ENCODE peak calls at places on chromosomes 11 and 22, in six cellular contexts. Z is HCT116, L is Panc1, Y is HepG2, F is suprapubic skin, H is stomach. E is an unnamed sample. For H3K4me1, the result is how much of the 10 kb centered on the place peaks cover.

GRCh38 chr11:115761348-115761747 is 257.1 kb upstream of the CADM1 start:
- DNase-seq in Z (no peak), L (no peak), Y (no peak), F (peak), H (no peak), E (no peak)

GRCh38 chr11:10305262-10305963 is 540 bp downstream of the ADM start:
- DNase-seq in Z (no peak), L (no peak), Y (peak), F (no peak), H (peak), E (no peak)

GRCh38 chr11:13110929-13111812 is 102.1 kb downstream of the RASSF10 start:
- DNase-seq in Z (no peak), L (no peak), Y (no peak), F (no peak), H (no peak), E (no peak)

GRCh38 chr11:22780914-22781593 is 48.5 kb downstream of the SVIP start:
- DNase-seq in Z (no peak), L (no peak), Y (no peak), F (no peak), H (no peak), E (no peak)

GRCh38 chr11:2342981-2343380 is 34.1 kb upstream of the CD81 start:
- DNase-seq in Z (no peak), L (no peak), Y (no peak), F (no peak), H (no peak), E (no peak)

GRCh38 chr11:70761094-70761905 is 363.0 kb downstream of the CTTN start:
- DNase-seq in Z (no peak), L (no peak), Y (no peak), F (no peak), H (no peak), E (no peak)

GRCh38 chr11:2151500-2152257 is 9.3 kb downstream of the INS start:
- DNase-seq in Z (peak), L (peak), Y (peak), F (peak), H (peak), E (no peak)

GRCh38 chr11:95556342-95557151 is 233.0 kb downstream of the FAM76B start:
- DNase-seq in Z (no peak), L (no peak), Y (no peak), F (no peak), H (no peak), E (no peak)

GRCh38 chr22:44445307-44445680 is 52.7 kb downstream of the RTL6 start:
- DNase-seq in Z (no peak), L (no peak), Y (no peak), F (peak), H (no peak), E (no peak)

GRCh38 chr11:46121328-46121723 is at the start of gene PHF21A:
- DNase-seq in Z (peak), L (no peak), Y (peak), F (peak), H (peak), E (no peak)

GRCh38 chr22:39628563-39629080 is 58.1 kb downstream of the CACNA1I start:
- DNase-seq in Z (no peak), L (no peak), Y (no peak), F (no peak), H (no peak), E (no peak)

GRCh38 chr22:35443790-35444684 is 44.1 kb downstream of the MCM5 start:
- DNase-seq in Z (no peak), L (no peak), Y (no peak), F (no peak), H (no peak), E (no peak)

GRCh38 chr11:29119691-29120328 is 897.0 kb downstream of the KCNA4 start:
- DNase-seq in Z (no peak), L (peak), Y (no peak), F (no peak), H (no peak), E (no peak)

GRCh38 chr11:96168623-96169022 is 174.4 kb downstream of the MAML2 start:
- DNase-seq in Z (no peak), L (no peak), Y (no peak), F (peak), H (no peak), E (no peak)

GRCh38 chr22:17257578-17257977 is 38.3 kb upstream of the ADA2 start:
- DNase-seq in Z (no peak), L (no peak), Y (no peak), F (no peak), H (no peak), E (no peak)

GRCh38 chr11:61904539-61905048 is 12.8 kb downstream of the RAB3IL1 start:
- DNase-seq in Z (no peak), L (no peak), Y (peak), F (no peak), H (peak), E (no peak)

GRCh38 chr11:75159081-75159953 is 8.4 kb downstream of the SLCO2B1 start:
- DNase-seq in Z (no peak), L (no peak), Y (peak), F (no peak), H (peak), E (no peak)

GRCh38 chr11:61369372-61370348 is 7.5 kb downstream of the TMEM138 start:
- DNase-seq in Z (no peak), L (no peak), Y (peak), F (no peak), H (no peak), E (no peak)

GRCh38 chr11:74462009-74462408 is 5.3 kb downstream of the KCNE3 start:
- DNase-seq in Z (no peak), L (no peak), Y (peak), F (peak), H (peak), E (peak)

GRCh38 chr11:122285444-122285843 is 169.4 kb upstream of the BLID start:
- DNase-seq in Z (no peak), L (no peak), Y (no peak), F (no peak), H (no peak), E (no peak)

GRCh38 chr22:17830041-17830961 is 56.0 kb upstream of the BID start:
- DNase-seq in Z (peak), L (peak), Y (peak), F (peak), H (peak), E (no peak)

GRCh38 chr22:44307509-44308169 is 5.1 kb downstream of the SHISAL1 start:
- DNase-seq in Z (no peak), L (no peak), Y (no peak), F (no peak), H (no peak), E (no peak)

GRCh38 chr22:32142600-32142999 is 16.5 kb downstream of the C22orf42 start:
- DNase-seq in Z (no peak), L (no peak), Y (no peak), F (no peak), H (no peak), E (no peak)

GRCh38 chr11:122746050-122746478 is 90.5 kb downstream of the UBASH3B start:
- DNase-seq in Z (no peak), L (no peak), Y (no peak), F (no peak), H (no peak), E (no peak)

GRCh38 chr11:26228778-26229177 is 103.2 kb upstream of the ANO3 start:
- DNase-seq in Z (no peak), L (no peak), Y (no peak), F (no peak), H (no peak), E (no peak)

GRCh38 chr11:26946209-26946828 is 47.6 kb upstream of the FIBIN start:
- DNase-seq in Z (no peak), L (no peak), Y (no peak), F (no peak), H (no peak), E (no peak)

GRCh38 chr11:100887659-100888058 is 200.6 kb downstream of the ARHGAP42 start:
- DNase-seq in Z (no peak), L (no peak), Y (no peak), F (no peak), H (no peak), E (no peak)

GRCh38 chr11:1502971-1503707 is 16.6 kb upstream of the MOB2 start:
- DNase-seq in Z (no peak), L (no peak), Y (no peak), F (no peak), H (peak), E (no peak)

GRCh38 chr11:34345012-34345804 is 12.6 kb downstream of the ABTB2 start:
- DNase-seq in Z (peak), L (no peak), Y (peak), F (no peak), H (peak), E (peak)

GRCh38 chr11:123253909-123254308 is 58.9 kb upstream of the CLMP start:
- DNase-seq in Z (no peak), L (no peak), Y (no peak), F (no peak), H (no peak), E (no peak)

GRCh38 chr11:19121646-19122045 is 4.7 kb downstream of the ZDHHC13 start:
- DNase-seq in Z (no peak), L (no peak), Y (no peak), F (no peak), H (no peak), E (no peak)

GRCh38 chr22:45208993-45209838 is 31.5 kb downstream of the KIAA0930 start:
- DNase-seq in Z (no peak), L (no peak), Y (no peak), F (peak), H (no peak), E (no peak)

GRCh38 chr11:71336176-71336995 is 84.0 kb upstream of the SHANK2 start:
- DNase-seq in Z (no peak), L (no peak), Y (no peak), F (no peak), H (peak), E (no peak)

DNA sequence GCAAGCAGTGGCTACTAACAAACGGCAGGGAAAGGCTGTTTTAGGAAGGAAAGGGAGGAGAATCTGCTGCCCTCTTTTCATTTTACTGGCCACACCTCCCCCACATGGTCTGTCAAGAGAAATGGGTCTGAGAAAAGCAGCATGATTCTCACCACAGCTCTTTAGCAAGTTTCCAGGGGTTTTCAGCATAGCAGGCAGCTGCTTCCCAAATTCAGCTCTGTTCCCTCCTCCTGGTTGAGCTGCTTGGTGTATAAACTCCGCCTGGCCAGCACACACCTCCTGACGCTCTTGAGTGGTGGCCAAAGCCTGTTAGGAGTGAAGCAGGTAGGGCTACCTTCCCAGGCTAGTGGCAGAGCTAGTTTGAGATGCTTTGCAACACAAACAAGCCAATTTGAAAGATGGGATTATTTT is 438.5 kb upstream of the CCDC90B start:
- DNase-seq in Z (no peak), L (no peak), Y (no peak), F (no peak), H (peak), E (peak)
- H3K4me3 ChIP-seq in Z (no peak), L (no peak), Y (no peak), F (peak), H (peak), E (peak)

DNA sequence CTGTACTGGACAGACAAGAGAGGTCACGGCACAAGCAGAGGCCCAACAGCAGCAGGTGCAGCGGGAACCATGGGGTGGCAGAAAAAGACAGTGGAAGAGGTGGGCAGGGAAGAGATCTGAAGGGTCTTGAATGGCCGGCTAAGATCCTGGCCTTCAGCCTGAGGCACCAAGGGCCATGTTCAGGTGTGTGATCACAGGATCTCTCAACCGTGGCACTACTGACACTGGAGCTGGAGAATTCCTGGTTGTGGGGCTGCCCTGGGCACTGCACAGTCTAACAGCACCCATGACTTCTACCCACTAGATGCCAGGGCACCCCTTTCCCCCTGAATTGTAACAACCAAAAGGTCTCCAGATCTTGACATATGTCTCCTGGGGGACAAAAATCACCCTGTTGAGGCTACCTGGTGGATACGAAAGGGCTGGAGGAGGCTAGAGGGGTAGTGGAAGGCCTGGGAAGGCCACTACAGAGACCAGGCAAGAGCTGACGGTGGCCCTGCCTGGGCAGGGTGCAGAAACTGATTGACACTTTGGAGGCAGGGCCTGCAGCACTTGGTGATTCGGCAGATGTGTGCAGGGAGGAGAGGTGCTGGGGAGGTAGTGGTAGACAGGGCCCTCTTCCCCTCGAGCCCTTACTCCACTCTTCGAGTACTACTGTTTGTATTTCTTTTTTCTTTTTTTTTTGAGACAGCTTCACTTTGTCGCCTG is 8.3 kb downstream of the CSNK1E start:
- DNase-seq in Z (no peak), L (no peak), Y (no peak), F (no peak), H (no peak), E (no peak)
- H3K4me1 ChIP-seq in Z (under half), L (under half), Y (half or more), F (half or more), H (half or more), E (half or more)

GRCh38 chr11:86377972-86378371 is 3.3 kb downstream of the CCDC81 start:
- DNase-seq in Z (no peak), L (no peak), Y (no peak), F (no peak), H (no peak), E (no peak)

GRCh38 chr11:86380295-86380694 is 5.6 kb downstream of the CCDC81 start:
- DNase-seq in Z (no peak), L (no peak), Y (no peak), F (no peak), H (no peak), E (no peak)

GRCh38 chr11:86386791-86387190 is 12.1 kb downstream of the CCDC81 start:
- DNase-seq in Z (no peak), L (no peak), Y (no peak), F (no peak), H (no peak), E (no peak)

GRCh38 chr11:86388198-86388597 is 13.5 kb downstream of the CCDC81 start:
- DNase-seq in Z (no peak), L (no peak), Y (no peak), F (no peak), H (no peak), E (no peak)

GRCh38 chr11:86383314-86383713 is 8.6 kb downstream of the CCDC81 start:
- DNase-seq in Z (no peak), L (no peak), Y (no peak), F (no peak), H (no peak), E (no peak)
- TF ChIP-seq POLR2AphosphoS5 in Z (no peak), L (no peak), Y (no peak), F (no peak), H (no peak), E (no peak)

DNA sequence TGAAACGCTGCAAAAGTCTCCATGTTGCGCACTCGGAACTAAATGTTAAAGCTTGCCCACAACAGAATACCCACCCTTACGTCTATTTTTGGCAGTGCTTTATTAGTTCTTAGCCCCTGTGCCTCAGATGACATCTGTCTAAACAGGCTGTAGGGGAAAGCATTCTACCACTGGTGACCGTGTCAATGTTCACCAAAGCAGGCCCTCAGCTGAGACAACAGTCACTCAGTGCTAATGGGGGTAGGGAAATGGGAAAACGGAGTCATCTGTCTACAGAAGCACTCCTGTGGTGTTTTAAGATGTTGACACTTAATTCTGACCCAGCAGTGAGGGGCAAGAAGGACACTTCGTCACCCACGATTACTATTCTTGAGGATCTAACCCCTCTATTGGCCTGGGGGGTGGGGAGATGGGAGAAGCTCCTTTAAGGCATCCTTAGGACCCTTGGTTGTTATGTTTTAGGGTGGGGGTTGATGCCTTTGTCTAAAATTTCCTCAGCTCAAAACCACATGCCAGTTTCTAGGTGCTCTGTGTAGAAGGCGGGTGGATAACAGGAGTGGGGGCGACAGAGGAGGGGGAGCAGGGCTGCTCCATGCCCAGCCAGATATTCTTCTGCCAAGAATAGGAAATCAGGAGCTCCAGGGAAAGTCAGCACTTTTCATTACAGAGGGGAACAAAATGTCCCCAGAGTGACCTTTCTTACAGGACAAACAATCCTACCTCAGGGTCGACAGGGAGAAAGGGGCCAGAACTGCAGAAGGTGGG is 15.6 kb upstream of the MFRP start:
- DNase-seq in Z (no peak), L (no peak), Y (no peak), F (peak), H (no peak), E (no peak)
- H3K4me3 ChIP-seq in Z (no peak), L (no peak), Y (no peak), F (no peak), H (peak), E (no peak)

GRCh38 chr11:88051386-88051785 is 123.9 kb downstream of the RAB38 start:
- DNase-seq in Z (no peak), L (no peak), Y (peak), F (no peak), H (no peak), E (no peak)
- H3K4me1 ChIP-seq in Z (under half), L (under half), Y (under half), F (under half), H (under half), E (under half)

DNA sequence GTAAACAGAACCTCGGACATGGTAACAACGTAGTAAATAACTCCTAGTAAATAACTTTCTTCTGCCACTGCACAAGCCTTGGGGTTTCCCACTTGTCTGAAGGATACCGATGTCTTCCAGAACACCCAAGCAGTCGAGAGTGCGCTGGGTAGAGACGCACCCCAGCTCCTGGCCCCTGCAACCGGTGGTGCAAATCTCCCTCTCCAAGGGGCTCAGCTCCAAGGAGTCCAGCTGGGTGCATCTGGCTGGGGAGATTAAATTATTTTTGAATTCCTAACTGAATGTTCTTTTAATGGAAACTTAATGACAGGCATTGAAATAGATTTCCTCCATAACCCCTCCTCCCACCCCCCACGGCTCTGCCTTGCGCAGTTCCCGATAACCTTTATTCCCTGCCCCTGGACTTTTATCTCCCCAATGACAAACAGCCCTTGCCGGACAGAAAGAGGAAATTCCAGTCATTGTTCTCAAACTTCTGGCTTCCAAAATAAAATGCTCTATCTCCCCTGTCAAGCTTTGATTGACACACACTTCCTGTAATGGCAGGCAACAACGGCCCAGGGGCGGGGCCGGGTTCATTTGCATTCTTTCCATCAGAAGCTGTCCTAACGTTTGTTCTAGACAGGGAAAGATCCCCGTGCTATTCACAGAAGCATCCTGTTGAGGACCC is 31.2 kb downstream of the KCNJ1 start:
- DNase-seq in Z (no peak), L (no peak), Y (peak), F (no peak), H (no peak), E (no peak)
- TF ChIP-seq POLR2AphosphoS5 in Z (no peak), L (no peak), Y (no peak), F (no peak), H (no peak), E (no peak)

GRCh38 chr11:65427691-65428577 is 5.3 kb downstream of the NEAT1 start:
- DNase-seq in Z (peak), L (no peak), Y (no peak), F (peak), H (peak), E (peak)

GRCh38 chr11:65425971-65426838 is 3.6 kb downstream of the NEAT1 start:
- DNase-seq in Z (peak), L (no peak), Y (no peak), F (peak), H (peak), E (no peak)

GRCh38 chr11:65425105-65425970 is 2.7 kb downstream of the NEAT1 start:
- DNase-seq in Z (peak), L (no peak), Y (no peak), F (peak), H (peak), E (peak)

GRCh38 chr11:65428578-65429068 is 6.0 kb downstream of the NEAT1 start:
- DNase-seq in Z (no peak), L (no peak), Y (no peak), F (peak), H (peak), E (no peak)

GRCh38 chr11:65426839-65427690 is 4.5 kb downstream of the NEAT1 start:
- DNase-seq in Z (peak), L (no peak), Y (no peak), F (peak), H (peak), E (peak)
- H3K4me3 ChIP-seq in Z (no peak), L (peak), Y (peak), F (peak), H (peak), E (peak)

E was measured in vagina.